ENCODE peak calls at places on chromosomes 13 and 19, in six cellular contexts. K is left colon; A is IMR-90; J is activated CD4-positive, alpha-beta memory T cell treated with anti-CD3 and anti-CD28 coated beads, Interleukin-2, amount 10 ng/mL, durations not matched to agents 7 days and 5 days; R is SK-N-SH; Z is T follicular helper cell. D is an unnamed sample.

GRCh38 chr13:97849305-97849704 is 104.2 kb upstream of the IPO5 start:
- DNase-seq in R (peak), K (no peak), J (no peak), Z (no peak), A (peak), D (no peak)

GRCh38 chr13:28584873-28585317 is 74.0 kb upstream of the POMP start:
- DNase-seq in K (no peak), R (no peak), J (no peak), A (peak), Z (no peak), D (no peak)

GRCh38 chr19:48480151-48480475 is 10.9 kb downstream of the CYTH2 start:
- DNase-seq in A (no peak), Z (no peak), K (peak), J (no peak), R (no peak), D (no peak)

GRCh38 chr13:63455938-63456337 is 2040.3 kb upstream of the PCDH20 start:
- DNase-seq in R (peak), K (no peak), J (no peak), A (no peak), Z (no peak), D (no peak)

GRCh38 chr19:7979559-7979958 is 25.9 kb downstream of the ELAVL1 start:
- DNase-seq in J (no peak), K (no peak), R (no peak), A (no peak), Z (no peak), D (no peak)

GRCh38 chr13:53010374-53011105 is 18.1 kb upstream of the OLFM4 start:
- DNase-seq in J (no peak), R (no peak), K (peak), Z (no peak), A (no peak), D (no peak)

GRCh38 chr13:35789335-35790166 is 313.1 kb upstream of the MAB21L1 start:
- DNase-seq in R (no peak), Z (no peak), K (no peak), A (peak), J (no peak), D (peak)

GRCh38 chr19:30001794-30002193 is 59.8 kb downstream of the URI1 start:
- DNase-seq in R (no peak), J (no peak), Z (no peak), K (no peak), A (peak), D (no peak)

GRCh38 chr13:34577051-34577450 is 365.0 kb upstream of the NBEA start:
- DNase-seq in Z (no peak), J (no peak), R (no peak), K (no peak), A (no peak), D (no peak)

GRCh38 chr13:67238277-67238859 is 8.2 kb upstream of the PCDH9 start:
- DNase-seq in J (no peak), Z (no peak), K (no peak), A (peak), R (peak), D (peak)

GRCh38 chr13:99958402-99959126 is 13.0 kb downstream of the ZIC5 start:
- DNase-seq in K (no peak), J (no peak), Z (no peak), A (no peak), R (no peak), D (no peak)

GRCh38 chr13:37715606-37716015 is 117.0 kb upstream of the POSTN start:
- DNase-seq in R (no peak), Z (no peak), A (peak), K (no peak), J (no peak), D (no peak)

GRCh38 chr13:31192306-31192705 is 7.5 kb upstream of the B3GLCT start:
- DNase-seq in A (no peak), Z (no peak), J (no peak), R (no peak), K (no peak), D (peak)

GRCh38 chr13:75789451-75790197 is 153.5 kb downstream of the LMO7 start:
- DNase-seq in J (no peak), K (no peak), A (no peak), Z (no peak), R (no peak), D (no peak)

GRCh38 chr13:33110713-33111413 is 94.6 kb downstream of the KL start:
- DNase-seq in R (no peak), A (peak), K (peak), Z (no peak), J (no peak), D (no peak)

GRCh38 chr13:48393698-48394085 is 19.2 kb downstream of the LPAR6 start:
- DNase-seq in R (no peak), A (no peak), K (no peak), J (no peak), Z (no peak), D (no peak)

GRCh38 chr19:18817574-18817973 is 14.2 kb upstream of the UPF1 start:
- DNase-seq in R (no peak), A (no peak), K (no peak), Z (no peak), J (no peak), D (no peak)